ENCODE peak calls at places on chromosomes 4 and X, in nine cellular contexts. W is cardiac muscle cell; C is ovary; N is heart left ventricle; M is body of pancreas; Q is CD4-positive, alpha-beta T cell; J is MCF 10A; Z is fibroblast of lung; U is fibroblast of mammary gland. Y is an unnamed sample.

GRCh38 chr4:110196206-110196870 is 2.1 kb downstream of the ELOVL6 start:
- DNase-seq in W (peak; percentile 30), C (peak; percentile 29), N (peak; percentile 43), M (peak; percentile 40), Q (no peak), J (peak; percentile 53), Z (peak; percentile 40), U (peak; percentile 48), Y (no peak)

GRCh38 chr4:105194328-105195231 is 47.9 kb downstream of the TET2 start:
- DNase-seq in W (no peak), C (no peak), N (no peak), M (no peak), Q (no peak), J (no peak), Z (peak; percentile 43), U (peak; percentile 45), Y (no peak)

GRCh38 chr4:2891294-2891693 is 47.6 kb downstream of the ADD1 start:
- DNase-seq in W (peak; percentile 74), C (no peak), N (no peak), M (no peak), Q (no peak), J (no peak), Z (peak; percentile 73), U (peak; percentile 71), Y (no peak)

GRCh38 chrX:6184900-6185515 is 43.7 kb downstream of the NLGN4X start:
- DNase-seq in W (no peak), C (no peak), N (no peak), M (peak; percentile 22), Q (no peak), J (peak; percentile 22), Z (no peak), U (peak; percentile 11), Y (no peak)

GRCh38 chrX:45240334-45240733 is 39.7 kb upstream of the DIPK2B start:
- DNase-seq in W (no peak), C (no peak), N (no peak), M (no peak), Q (no peak), J (peak; percentile 3), Z (no peak), U (no peak), Y (no peak)

GRCh38 chrX:85243761-85244410 is at the start of the genes SATL1 and ZNF711:
- DNase-seq in W (peak; percentile 61), C (peak; percentile 51), N (peak; percentile 24), M (peak; percentile 60), Q (no peak), J (no peak), Z (peak; percentile 61), U (peak; percentile 18), Y (no peak)

GRCh38 chrX:151697537-151697936 is 2.3 kb downstream of the PRRG3 start:
- DNase-seq in W (peak; percentile 22), C (no peak), N (no peak), M (no peak), Q (no peak), J (peak; percentile 8), Z (no peak), U (peak; percentile 96), Y (no peak)

GRCh38 chr4:122672091-122672490 is 51.2 kb upstream of the IL21 start:
- DNase-seq in W (no peak), C (no peak), N (no peak), M (no peak), Q (no peak), J (no peak), Z (no peak), U (no peak), Y (no peak)

GRCh38 chr4:80566203-80566872 is 230.8 kb downstream of the CFAP299 start:
- DNase-seq in W (no peak), C (no peak), N (no peak), M (no peak), Q (no peak), J (no peak), Z (peak; percentile 1), U (no peak), Y (no peak)

GRCh38 chr4:4856071-4857000 is 3.1 kb upstream of the MSX1 start:
- DNase-seq in W (no peak), C (no peak), N (peak; percentile 13), M (no peak), Q (no peak), J (no peak), Z (no peak), U (no peak), Y (no peak)

GRCh38 chr4:104064650-104065577 is 345.1 kb upstream of the TACR3 start:
- DNase-seq in W (peak; percentile 39), C (peak; percentile 26), N (peak; percentile 45), M (peak; percentile 64), Q (no peak), J (peak; percentile 72), Z (peak; percentile 41), U (peak; percentile 34), Y (no peak)

GRCh38 chr4:170497105-170497504 is 407.3 kb upstream of the AADAT start:
- DNase-seq in W (no peak), C (no peak), N (no peak), M (peak; percentile 16), Q (no peak), J (peak; percentile 45), Z (no peak), U (peak; percentile 9), Y (no peak)

GRCh38 chr4:8055206-8055605 is 103.4 kb downstream of the ABLIM2 start:
- DNase-seq in W (no peak), C (no peak), N (no peak), M (no peak), Q (no peak), J (no peak), Z (no peak), U (no peak), Y (no peak)

GRCh38 chr4:2378898-2379297 is 39.5 kb downstream of the ZFYVE28 start:
- DNase-seq in W (no peak), C (no peak), N (no peak), M (no peak), Q (no peak), J (no peak), Z (no peak), U (no peak), Y (no peak)

GRCh38 chr4:171308661-171309060 is 504.5 kb upstream of the GALNTL6 start:
- DNase-seq in W (no peak), C (no peak), N (no peak), M (no peak), Q (no peak), J (no peak), Z (no peak), U (no peak), Y (no peak)

GRCh38 chrX:29478336-29479069 is 736.9 kb upstream of the MAGEB2 start:
- DNase-seq in W (peak; percentile 55), C (no peak), N (no peak), M (peak; percentile 19), Q (no peak), J (peak; percentile 56), Z (peak; percentile 39), U (peak; percentile 45), Y (no peak)

GRCh38 chrX:108001218-108001814 is 19.1 kb upstream of the TEX13B start:
- DNase-seq in W (peak; percentile 66), C (no peak), N (no peak), M (no peak), Q (peak; percentile 8), J (peak; percentile 56), Z (peak; percentile 58), U (peak; percentile 63), Y (no peak)

GRCh38 chrX:68196939-68197791 is 236.1 kb downstream of the OPHN1 start:
- DNase-seq in W (peak; percentile 63), C (peak; percentile 16), N (no peak), M (peak; percentile 36), Q (no peak), J (peak; percentile 73), Z (peak; percentile 50), U (peak; percentile 53), Y (no peak)
- TF ChIP-seq CTCF in W (peak; percentile 60), C (peak; percentile 38), N (peak; percentile 67), M (peak; percentile 85), Q (peak; percentile 37), J (peak; percentile 69), Z (peak; percentile 67), U (peak; percentile 81), Y (peak; percentile 56)

GRCh38 chrX:110420771-110421498 is 62.3 kb downstream of the RTL9 start:
- DNase-seq in W (no peak), C (no peak), N (no peak), M (no peak), Q (no peak), J (peak; percentile 36), Z (no peak), U (peak; percentile 31), Y (no peak)

GRCh38 chrX:110418857-110419249 is 60.2 kb downstream of the RTL9 start:
- DNase-seq in W (peak; percentile 67), C (no peak), N (no peak), M (no peak), Q (no peak), J (no peak), Z (peak; percentile 95), U (peak; percentile 83), Y (no peak)

GRCh38 chrX:110417128-110417527 is 58.5 kb downstream of the RTL9 start:
- DNase-seq in W (no peak), C (no peak), N (no peak), M (no peak), Q (no peak), J (no peak), Z (no peak), U (no peak), Y (no peak)

GRCh38 chrX:110415440-110416167 is 57.0 kb downstream of the RTL9 start:
- DNase-seq in W (peak; percentile 40), C (no peak), N (no peak), M (no peak), Q (no peak), J (no peak), Z (peak; percentile 56), U (peak; percentile 83), Y (no peak)

DNA sequence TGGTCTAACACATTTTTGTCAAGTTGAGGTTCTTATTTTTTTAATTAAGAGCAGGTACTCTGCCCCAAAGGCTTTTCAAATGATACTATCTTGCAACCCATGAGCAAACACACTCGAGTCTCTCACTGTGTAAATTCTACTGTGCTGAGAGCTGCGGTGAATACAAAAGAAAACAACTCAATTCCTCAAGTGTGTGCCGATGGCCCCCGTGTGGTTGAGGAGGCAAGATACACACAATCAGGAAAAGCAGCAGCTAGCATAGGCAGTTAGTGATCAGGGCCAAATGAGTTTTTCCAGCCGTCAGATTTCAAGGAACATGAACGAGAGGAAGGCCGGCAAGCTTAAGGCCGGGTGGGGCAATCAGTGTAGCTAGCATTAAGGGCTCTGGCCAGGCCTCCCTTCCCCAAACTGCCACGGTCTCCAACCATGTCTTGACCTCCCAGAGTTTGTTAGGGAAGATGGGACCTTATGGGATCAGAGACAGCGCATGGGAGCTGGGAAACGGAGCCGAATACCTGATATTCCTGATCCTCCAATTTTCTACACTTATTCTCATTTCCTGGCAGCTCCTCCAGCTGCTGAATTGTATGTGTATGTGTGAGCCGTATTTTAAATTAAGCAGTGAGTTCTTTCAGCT is 59.7 kb downstream of the RTL9 start:
- DNase-seq in W (peak; percentile 80), C (peak; percentile 58), N (no peak), M (no peak), Q (no peak), J (no peak), Z (peak; percentile 85), U (peak; percentile 81), Y (no peak)
- TF ChIP-seq CTCF in W (peak; percentile 60), C (peak; percentile 50), N (no peak), M (peak; percentile 45), Q (no peak), J (no peak), Z (peak; percentile 52), U (peak; percentile 62), Y (no peak)

GRCh38 chrX:68685722-68686683 is 38.5 kb downstream of the STARD8 start:
- DNase-seq in W (peak; percentile 87), C (peak; percentile 53), N (peak; percentile 66), M (no peak), Q (no peak), J (no peak), Z (peak; percentile 81), U (peak; percentile 85), Y (no peak)
- TF ChIP-seq CTCF in W (peak; percentile 38), C (no peak), N (peak; percentile 32), M (no peak), Q (no peak), J (no peak), Z (peak; percentile 3), U (peak; percentile 12), Y (no peak)

GRCh38 chr4:113979157-113979972 is at the start of gene ARSJ:
- DNase-seq in W (peak; percentile 89), C (peak; percentile 74), N (peak; percentile 59), M (peak; percentile 45), Q (no peak), J (peak; percentile 87), Z (peak; percentile 81), U (peak; percentile 88), Y (no peak)
- TF ChIP-seq CTCF in W (peak; percentile 23), C (no peak), N (peak; percentile 7), M (no peak), Q (no peak), J (peak; percentile 34), Z (peak; percentile 29), U (peak; percentile 11), Y (no peak)

Y was measured in vagina.